ENCODE peak calls at places on chromosomes 6 and 20, in five cellular contexts. I is K562, V is H1, R is HepG2, N is GM12878. W is an unnamed sample.

GRCh38 chr6:42140051-42140450 is 2.4 kb downstream of the C6orf132 start:
- DNase-seq in V (no peak), I (no peak), N (no peak), R (no peak), W (no peak)

GRCh38 chr20:3221398-3222226 is 12.3 kb downstream of the ITPA start:
- DNase-seq in R (no peak), I (no peak), N (no peak), V (no peak), W (no peak)

GRCh38 chr20:23668477-23668951 is 20.3 kb downstream of the CST4 start:
- DNase-seq in V (peak; percentile 88), I (peak; percentile 64), R (peak; percentile 84), N (no peak), W (peak; percentile 63)

GRCh38 chr6:156557269-156557885 is 219.8 kb upstream of the ARID1B start:
- DNase-seq in V (no peak), N (no peak), I (peak; percentile 14), R (peak; percentile 26), W (no peak)

GRCh38 chr20:6269163-6269873 is 146.5 kb upstream of the FERMT1 start:
- DNase-seq in R (no peak), V (no peak), I (peak; percentile 11), N (no peak), W (no peak)

GRCh38 chr6:99282479-99283062 is 66.9 kb downstream of the FAXC start:
- DNase-seq in I (peak; percentile 16), N (no peak), V (no peak), R (no peak), W (peak; percentile 33)

GRCh38 chr6:44652551-44652950 is 265.0 kb downstream of the CDC5L start:
- DNase-seq in I (no peak), R (no peak), N (no peak), V (no peak), W (no peak)

GRCh38 chr6:56749632-56750151 is 107.0 kb upstream of the DST start:
- DNase-seq in V (no peak), R (peak; percentile 49), N (no peak), I (no peak), W (no peak)

GRCh38 chr6:125791820-125792165 is 1.0 kb downstream of the NCOA7 start:
- DNase-seq in N (no peak), I (no peak), R (no peak), V (no peak), W (no peak)

GRCh38 chr6:39298061-39298460 is 16.2 kb downstream of the KCNK17 start:
- DNase-seq in N (no peak), I (no peak), R (peak; percentile 53), V (no peak), W (no peak)

GRCh38 chr20:4585104-4585753 is 136.5 kb upstream of the PRND start:
- DNase-seq in I (no peak), V (no peak), N (no peak), R (no peak), W (no peak)

GRCh38 chr6:49866485-49866943 is at the start of gene CRISP1:
- DNase-seq in V (no peak), R (no peak), I (peak; percentile 39), N (no peak), W (no peak)

GRCh38 chr20:62156592-62157386 is 13.2 kb downstream of the SS18L1 start:
- DNase-seq in N (no peak), I (peak; percentile 80), R (peak; percentile 78), V (peak; percentile 89), W (peak; percentile 96)

GRCh38 chr6:43971776-43972126 is 155.5 kb downstream of the MRPL14 start:
- DNase-seq in I (no peak), V (peak; percentile 24), R (no peak), N (no peak), W (no peak)

GRCh38 chr6:39602590-39603319 is 122.5 kb downstream of the KIF6 start:
- DNase-seq in N (no peak), V (no peak), I (no peak), R (no peak), W (no peak)

GRCh38 chr6:83221886-83222479 is 28.8 kb downstream of the RWDD2A start:
- DNase-seq in I (peak; percentile 48), V (no peak), R (peak; percentile 34), N (no peak), W (peak; percentile 28)

GRCh38 chr20:61546641-61547040 is 294.6 kb downstream of the CDH4 start:
- DNase-seq in V (no peak), I (no peak), N (no peak), R (no peak), W (no peak)

GRCh38 chr20:11912664-11913415 is 4.9 kb upstream of the BTBD3 start:
- DNase-seq in V (no peak), I (no peak), R (no peak), N (no peak), W (no peak)

GRCh38 chr6:118934461-118935330 is at the start of gene MCM9:
- DNase-seq in I (peak; percentile 96), R (peak; percentile 90), V (peak; percentile 90), N (peak; percentile 67), W (peak; percentile 96)

GRCh38 chr6:9463311-9463710 is 951.6 kb downstream of the TFAP2A start:
- DNase-seq in I (no peak), R (no peak), N (no peak), V (no peak), W (no peak)

GRCh38 chr6:6889601-6890000 is 218.2 kb upstream of the RREB1 start:
- DNase-seq in I (no peak), N (no peak), V (no peak), R (no peak), W (no peak)

GRCh38 chr6:6891949-6892461 is 215.8 kb upstream of the RREB1 start:
- DNase-seq in N (no peak), V (no peak), I (no peak), R (no peak), W (no peak)

GRCh38 chr6:6892706-6893601 is 214.8 kb upstream of the RREB1 start:
- DNase-seq in R (no peak), V (no peak), I (no peak), N (no peak), W (no peak)

GRCh38 chr6:6890400-6890858 is 217.3 kb upstream of the RREB1 start:
- DNase-seq in N (no peak), R (no peak), I (peak; percentile 85), V (peak; percentile 59), W (peak; percentile 32)

GRCh38 chr6:6891074-6891754 is 216.5 kb upstream of the RREB1 start:
- DNase-seq in V (no peak), N (no peak), I (peak; percentile 63), R (no peak), W (no peak)
- TF ChIP-seq TAF1 in V (no peak), N (no peak), I (no peak), R (no peak), W (no peak)

GRCh38 chr20:37690626-37691369 is 3.0 kb upstream of the CTNNBL1 start:
- DNase-seq in N (no peak), I (no peak), R (no peak), V (no peak), W (no peak)
- TF ChIP-seq RFX5 in N (no peak), I (no peak), R (no peak), V (no peak), W (no peak)

GRCh38 chr6:113562248-113562647 is 294.9 kb upstream of the MARCKS start:
- DNase-seq in N (no peak), I (no peak), R (no peak), V (no peak), W (no peak)
- TF ChIP-seq POLR2AphosphoS5 in N (no peak), I (no peak), R (no peak), V (no peak), W (no peak)

DNA sequence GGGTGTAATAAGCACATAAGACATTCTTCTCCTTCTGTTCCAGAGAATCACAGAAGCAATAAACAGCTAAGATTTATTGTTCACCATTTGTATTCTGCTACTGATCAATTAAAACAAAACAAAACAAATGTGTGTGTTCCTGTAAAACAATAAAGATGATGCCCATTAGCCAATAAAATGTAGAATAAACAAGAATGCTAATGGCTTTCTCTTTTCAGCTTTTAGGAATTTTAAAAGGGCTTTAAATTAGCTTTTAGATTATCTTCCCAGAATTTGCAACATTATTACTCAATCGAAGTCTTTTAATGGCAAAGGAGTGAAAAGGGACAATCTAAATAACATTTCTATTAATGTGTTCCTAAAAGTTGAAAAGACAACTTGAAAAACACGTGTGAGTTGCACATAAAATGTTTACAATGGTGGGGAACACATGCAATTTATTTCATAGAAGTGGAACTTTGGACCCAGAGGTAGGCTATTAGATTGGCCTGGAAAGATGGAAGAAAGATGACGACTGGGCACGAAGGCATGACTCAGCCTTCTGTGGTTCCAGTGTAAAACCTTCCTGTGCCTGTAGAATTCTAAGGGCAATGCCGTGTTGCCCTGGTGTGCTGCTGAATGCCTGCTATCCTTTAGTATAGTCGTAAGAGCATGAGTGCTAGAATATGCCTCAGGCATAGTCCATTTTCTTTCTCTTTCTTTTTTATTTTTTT is 29.0 kb upstream of the DEK start:
- DNase-seq in I (no peak), V (no peak), R (peak; percentile 11), N (no peak), W (no peak)
- TF ChIP-seq TAF1 in I (no peak), V (no peak), R (no peak), N (no peak), W (no peak)

W was measured in SK-N-SH.